ENCODE peak calls at places on chromosome 21, in seven cellular contexts. Q is NCI-H774; U is nucleus accumbens; N is activated gamma-delta T cell; F is tibial nerve; C is CD4-positive, CD25-positive, alpha-beta regulatory T cell; A is H9. V is an unnamed sample.

GRCh38 chr21:44987886-44988606 is 48.2 kb downstream of the SLX9 start:
- DNase-seq in N (no peak), F (no peak), Q (no peak), A (no peak), U (no peak), C (no peak), V (no peak)

GRCh38 chr21:32474179-32475059 is 61.9 kb downstream of the EVA1C start:
- DNase-seq in F (no peak), C (no peak), N (no peak), Q (no peak), U (no peak), A (peak), V (no peak)

GRCh38 chr21:17526771-17527170 is 13.9 kb downstream of the CXADR start:
- DNase-seq in Q (no peak), U (no peak), A (no peak), N (no peak), C (no peak), F (no peak), V (no peak)

GRCh38 chr21:41373253-41373652 is 11.4 kb downstream of the MX2 start:
- DNase-seq in A (no peak), C (no peak), Q (no peak), U (no peak), N (no peak), F (no peak), V (no peak)

GRCh38 chr21:29145354-29145782 is 14.9 kb downstream of the MAP3K7CL start:
- DNase-seq in Q (no peak), C (no peak), U (no peak), N (no peak), F (no peak), A (no peak), V (peak)

GRCh38 chr21:45478115-45478801 is 64.0 kb downstream of the SLC19A1 start:
- DNase-seq in A (peak), U (peak), C (peak), N (no peak), F (peak), Q (no peak), V (peak)

GRCh38 chr21:34845521-34846213 is 176.9 kb downstream of the CLIC6 start:
- DNase-seq in A (no peak), C (peak), Q (peak), N (no peak), U (no peak), F (no peak), V (peak)

GRCh38 chr21:46585191-46585953 is 19.5 kb downstream of the S100B start:
- DNase-seq in F (no peak), N (no peak), U (no peak), A (no peak), Q (no peak), C (no peak), V (no peak)

GRCh38 chr21:46457801-46458314 is 833 bp upstream of the DIP2A start:
- DNase-seq in U (no peak), A (peak), F (no peak), Q (no peak), N (no peak), C (peak), V (peak)

GRCh38 chr21:15000076-15000475 is 64.7 kb downstream of the NRIP1 start:
- DNase-seq in C (no peak), A (no peak), F (no peak), Q (no peak), U (no peak), N (no peak), V (peak)

GRCh38 chr21:44687671-44688070 is 5.7 kb upstream of the KRTAP12-1 start:
- DNase-seq in U (no peak), F (no peak), A (peak), N (no peak), C (no peak), Q (no peak), V (no peak)

GRCh38 chr21:44951186-44951915 is 11.5 kb downstream of the SLX9 start:
- DNase-seq in Q (no peak), F (no peak), A (no peak), C (no peak), U (no peak), N (no peak), V (no peak)

GRCh38 chr21:37450385-37451044 is 83.9 kb downstream of the DYRK1A start:
- DNase-seq in Q (peak), N (no peak), U (no peak), C (no peak), A (no peak), F (no peak), V (peak)

GRCh38 chr21:43694437-43695079 is 24.4 kb upstream of the PDXK start:
- DNase-seq in C (no peak), U (no peak), Q (no peak), F (no peak), N (no peak), A (no peak), V (no peak)

GRCh38 chr21:25508364-25508763 is 98.9 kb downstream of the MRPL39 start:
- DNase-seq in A (no peak), N (no peak), F (no peak), Q (no peak), C (no peak), U (no peak), V (no peak)

GRCh38 chr21:25934771-25935224 is 200.0 kb downstream of the GABPA start:
- DNase-seq in A (no peak), N (no peak), F (peak), C (no peak), Q (no peak), U (no peak), V (peak)

GRCh38 chr21:14975136-14975905 is 89.5 kb downstream of the NRIP1 start:
- DNase-seq in U (no peak), Q (no peak), A (no peak), C (no peak), F (no peak), N (no peak), V (no peak)

GRCh38 chr21:26506951-26507350 is 66.1 kb downstream of the CYYR1 start:
- DNase-seq in F (no peak), Q (no peak), A (no peak), N (no peak), C (no peak), U (no peak), V (peak)

GRCh38 chr21:37868896-37869295 is 47.4 kb downstream of the KCNJ6 start:
- DNase-seq in C (no peak), U (no peak), N (no peak), A (no peak), Q (no peak), F (no peak), V (peak)

GRCh38 chr21:45981154-45981606 is 390 bp upstream of the COL6A1 start:
- DNase-seq in A (peak), C (peak), N (no peak), F (peak), U (peak), Q (no peak), V (peak)

GRCh38 chr21:27572681-27573080 is 605.8 kb upstream of the ADAMTS5 start:
- DNase-seq in C (no peak), N (no peak), Q (no peak), A (no peak), U (no peak), F (no peak), V (peak)

GRCh38 chr21:41933259-41934079 is 20.3 kb downstream of the C2CD2 start:
- DNase-seq in C (no peak), F (no peak), U (no peak), Q (no peak), A (no peak), N (no peak), V (peak)

GRCh38 chr21:17613242-17613676 is 558 bp upstream of the BTG3 start:
- DNase-seq in N (no peak), F (peak), Q (no peak), C (peak), A (no peak), U (peak), V (peak)

GRCh38 chr21:31874817-31875216 is 2.0 kb downstream of the HUNK start:
- DNase-seq in Q (no peak), N (no peak), A (peak), C (no peak), F (no peak), U (no peak), V (no peak)

GRCh38 chr21:33036430-33037162 is 10.9 kb downstream of the OLIG2 start:
- DNase-seq in F (no peak), Q (no peak), U (peak), N (no peak), A (no peak), C (no peak), V (peak)

GRCh38 chr21:35563885-35564451 is 496.4 kb downstream of the SETD4 start:
- DNase-seq in C (no peak), N (no peak), U (no peak), A (no peak), Q (no peak), F (peak), V (peak)

GRCh38 chr21:29430581-29430980 is 131.9 kb downstream of the BACH1 start:
- DNase-seq in F (no peak), N (no peak), Q (no peak), U (no peak), C (no peak), A (no peak), V (no peak)

V was measured in EL.